ENCODE peak calls at places on chromosomes 16 and 17, in nine cellular contexts. K is AG04450, C is ovary, M is tibial artery, Q is colonic mucosa, B is neural progenitor cell, O is breast epithelium, E is A549, P is upper lobe of left lung. H is an unnamed sample.

GRCh38 chr17:6554871-6555330 is 1.5 kb downstream of the PITPNM3 start:
- DNase-seq in K (no peak), C (no peak), M (no peak), Q (peak), B (peak), O (no peak), E (no peak), P (no peak), H (no peak)

GRCh38 chr16:87461466-87461975 is 31.3 kb downstream of the ZCCHC14 start:
- DNase-seq in K (no peak), C (no peak), M (peak), Q (peak), B (peak), O (peak), E (peak), P (peak), H (no peak)

GRCh38 chr17:83053021-83053778 is 26.2 kb upstream of the METRNL start:
- DNase-seq in K (no peak), C (peak), M (peak), Q (peak), B (peak), O (no peak), E (no peak), P (peak), H (no peak)

GRCh38 chr16:86229283-86229682 is 281.0 kb upstream of the FOXF1 start:
- DNase-seq in K (no peak), C (no peak), M (no peak), Q (no peak), B (no peak), O (no peak), E (no peak), P (no peak), H (no peak)

GRCh38 chr16:20868890-20869289 is 31.3 kb downstream of the DCUN1D3 start:
- DNase-seq in K (no peak), C (peak), M (peak), Q (peak), B (peak), O (no peak), E (no peak), P (peak), H (no peak)

GRCh38 chr17:59505610-59506276 is 59.7 kb upstream of the DHX40 start:
- DNase-seq in K (no peak), C (no peak), M (no peak), Q (no peak), B (no peak), O (no peak), E (no peak), P (no peak), H (no peak)

GRCh38 chr16:5427571-5427970 is 330.0 kb upstream of the EEF2KMT start:
- DNase-seq in K (no peak), C (no peak), M (no peak), Q (no peak), B (no peak), O (no peak), E (no peak), P (no peak), H (no peak)

GRCh38 chr16:27920391-27920891 is 143.1 kb downstream of the GSG1L start:
- DNase-seq in K (no peak), C (no peak), M (no peak), Q (no peak), B (peak), O (peak), E (peak), P (no peak), H (no peak)

GRCh38 chr16:20707461-20707860 is 10.0 kb upstream of the ACSM1 start:
- DNase-seq in K (no peak), C (no peak), M (no peak), Q (no peak), B (no peak), O (no peak), E (no peak), P (no peak), H (no peak)

GRCh38 chr16:2224183-2224486 is 744 bp downstream of the E4F1 start:
- DNase-seq in K (no peak), C (no peak), M (no peak), Q (no peak), B (no peak), O (no peak), E (no peak), P (no peak), H (no peak)

GRCh38 chr16:51150894-51151320 is at the start of gene SALL1:
- DNase-seq in K (no peak), C (peak), M (no peak), Q (no peak), B (peak), O (no peak), E (no peak), P (peak), H (no peak)

GRCh38 chr17:81941484-81942166 is 4.5 kb upstream of the PYCR1 start:
- DNase-seq in K (no peak), C (peak), M (no peak), Q (no peak), B (peak), O (no peak), E (no peak), P (no peak), H (no peak)

GRCh38 chr17:71283486-71283885 is 837.3 kb upstream of the SOX9 start:
- DNase-seq in K (no peak), C (no peak), M (no peak), Q (no peak), B (no peak), O (no peak), E (no peak), P (no peak), H (no peak)

GRCh38 chr16:69941251-69942098 is 9.7 kb upstream of the CLEC18A start:
- DNase-seq in K (no peak), C (no peak), M (peak), Q (no peak), B (no peak), O (no peak), E (no peak), P (peak), H (no peak)

GRCh38 chr17:46033392-46033791 is 34.3 kb downstream of the STH start:
- DNase-seq in K (no peak), C (no peak), M (no peak), Q (no peak), B (no peak), O (no peak), E (no peak), P (no peak), H (no peak)

GRCh38 chr16:7268182-7268581 is 64.5 kb upstream of the RBFOX1 start:
- DNase-seq in K (no peak), C (no peak), M (no peak), Q (peak), B (peak), O (no peak), E (peak), P (no peak), H (no peak)

GRCh38 chr17:5500247-5500803 is 14.0 kb downstream of the MIS12 start:
- DNase-seq in K (no peak), C (no peak), M (no peak), Q (no peak), B (no peak), O (no peak), E (no peak), P (no peak), H (no peak)

GRCh38 chr17:48310748-48311213 is 119.2 kb downstream of the SKAP1 start:
- DNase-seq in K (no peak), C (no peak), M (no peak), Q (no peak), B (peak), O (no peak), E (no peak), P (no peak), H (no peak)

GRCh38 chr17:51913491-51913890 is 245.0 kb downstream of the CA10 start:
- DNase-seq in K (no peak), C (no peak), M (no peak), Q (no peak), B (no peak), O (no peak), E (no peak), P (no peak), H (no peak)

GRCh38 chr17:82835122-82835521 is 4.7 kb downstream of the ZNF750 start:
- DNase-seq in K (no peak), C (no peak), M (no peak), Q (no peak), B (no peak), O (no peak), E (no peak), P (no peak), H (no peak)

GRCh38 chr17:10087333-10087732 is 111.1 kb downstream of the GAS7 start:
- DNase-seq in K (no peak), C (no peak), M (peak), Q (no peak), B (no peak), O (no peak), E (no peak), P (no peak), H (no peak)

GRCh38 chr17:62581769-62582168 is 45.7 kb upstream of the MRC2 start:
- DNase-seq in K (no peak), C (no peak), M (no peak), Q (no peak), B (no peak), O (no peak), E (no peak), P (no peak), H (no peak)

GRCh38 chr17:2867441-2868424 is 71.5 kb downstream of the RAP1GAP2 start:
- DNase-seq in K (peak), C (no peak), M (no peak), Q (no peak), B (peak), O (no peak), E (no peak), P (no peak), H (no peak)
- TF ChIP-seq CTCF in K (peak), C (no peak), M (peak), Q (no peak), B (peak), O (no peak), E (no peak), P (no peak), H (no peak)

GRCh38 chr16:66899945-66900688 is 18.6 kb downstream of the CDH16 start:
- DNase-seq in K (peak), C (peak), M (peak), Q (peak), B (peak), O (peak), E (peak), P (no peak), H (no peak)
- H3K27ac ChIP-seq in K (peak), C (peak), M (peak), Q (peak), B (no peak), O (peak), E (peak), P (peak), H (no peak)

DNA sequence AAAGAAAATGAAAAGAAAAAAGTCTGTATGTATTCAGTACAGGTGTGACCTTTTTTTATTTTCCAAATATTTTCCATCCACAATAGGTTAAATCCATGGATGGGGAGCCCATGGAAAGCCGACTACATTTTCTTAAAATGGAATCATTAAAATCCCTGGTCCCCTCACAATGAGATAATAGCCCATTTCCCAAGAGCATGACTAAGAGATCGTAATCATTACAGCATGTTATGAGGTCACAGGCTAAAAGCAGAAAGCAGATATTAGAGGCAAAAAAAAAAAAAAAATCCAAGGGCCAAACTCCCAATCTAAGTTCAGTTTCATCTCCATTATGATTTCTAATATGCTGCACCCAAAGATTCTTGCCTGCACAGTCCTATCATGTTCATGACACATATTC is 44.7 kb downstream of the CYTH1 start:
- DNase-seq in K (peak), C (no peak), M (no peak), Q (no peak), B (no peak), O (no peak), E (no peak), P (no peak), H (no peak)
- TF ChIP-seq CTCF in K (no peak), C (no peak), M (no peak), Q (no peak), B (no peak), O (no peak), E (no peak), P (no peak), H (no peak)

GRCh38 chr17:2108170-2108569 is 53.3 kb downstream of the HIC1 start:
- DNase-seq in K (no peak), C (no peak), M (no peak), Q (no peak), B (no peak), O (no peak), E (no peak), P (no peak), H (no peak)

GRCh38 chr17:2107506-2107905 is 52.6 kb downstream of the HIC1 start:
- DNase-seq in K (no peak), C (no peak), M (peak), Q (no peak), B (no peak), O (no peak), E (no peak), P (no peak), H (no peak)

GRCh38 chr17:2105663-2106062 is 50.8 kb downstream of the HIC1 start:
- DNase-seq in K (no peak), C (no peak), M (no peak), Q (no peak), B (no peak), O (no peak), E (no peak), P (no peak), H (no peak)

GRCh38 chr17:2106308-2106707 is 51.4 kb downstream of the HIC1 start:
- DNase-seq in K (no peak), C (no peak), M (no peak), Q (no peak), B (no peak), O (no peak), E (no peak), P (no peak), H (no peak)

GRCh38 chr17:2107050-2107449 is 52.1 kb downstream of the HIC1 start:
- DNase-seq in K (no peak), C (no peak), M (no peak), Q (no peak), B (no peak), O (no peak), E (no peak), P (no peak), H (no peak)
- H3K27ac ChIP-seq in K (no peak), C (no peak), M (peak), Q (no peak), B (no peak), O (peak), E (no peak), P (peak), H (no peak)

GRCh38 chr16:89505204-89506112 is 2.7 kb upstream of the SPG7 start:
- DNase-seq in K (peak), C (peak), M (peak), Q (peak), B (no peak), O (peak), E (peak), P (no peak), H (peak)
- TF ChIP-seq CTCF in K (no peak), C (no peak), M (no peak), Q (no peak), B (no peak), O (no peak), E (no peak), P (no peak), H (no peak)

GRCh38 chr17:80751460-80752368 is 207.1 kb downstream of the RPTOR start:
- DNase-seq in K (no peak), C (no peak), M (no peak), Q (peak), B (peak), O (peak), E (no peak), P (no peak), H (no peak)
- H3K27ac ChIP-seq in K (peak), C (no peak), M (no peak), Q (no peak), B (peak), O (peak), E (no peak), P (peak), H (peak)

GRCh38 chr17:66043419-66043818 is 148.5 kb downstream of the CEP112 start:
- DNase-seq in K (no peak), C (no peak), M (no peak), Q (no peak), B (no peak), O (no peak), E (no peak), P (no peak), H (no peak)

GRCh38 chr17:66044083-66044482 is 147.8 kb downstream of the CEP112 start:
- DNase-seq in K (no peak), C (no peak), M (no peak), Q (no peak), B (no peak), O (no peak), E (no peak), P (no peak), H (no peak)

GRCh38 chr17:66038125-66038524 is 153.8 kb downstream of the CEP112 start:
- DNase-seq in K (no peak), C (no peak), M (no peak), Q (no peak), B (no peak), O (no peak), E (no peak), P (no peak), H (no peak)

DNA sequence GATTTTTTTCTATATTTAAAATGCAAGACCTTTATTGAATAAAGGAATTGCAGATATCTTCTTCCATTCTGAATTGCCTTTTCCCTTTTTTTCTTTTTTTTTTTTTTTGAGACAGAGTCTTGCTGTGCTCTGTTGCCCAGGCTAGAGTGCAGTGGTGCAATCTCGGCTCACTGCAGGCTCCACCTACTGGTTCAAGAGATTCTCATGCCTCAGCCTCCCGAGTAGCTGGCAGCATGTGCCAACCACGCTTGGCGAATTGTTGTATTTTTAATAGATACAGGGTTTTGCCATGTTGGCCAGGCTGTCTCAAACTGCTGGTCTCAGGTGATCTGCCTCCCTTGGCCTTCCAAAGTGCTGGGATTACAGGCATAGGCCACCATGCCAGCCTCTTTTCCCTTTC is 151.5 kb downstream of the CEP112 start:
- DNase-seq in K (no peak), C (no peak), M (no peak), Q (no peak), B (peak), O (no peak), E (no peak), P (no peak), H (no peak)
- TF ChIP-seq CTCF in K (no peak), C (no peak), M (no peak), Q (no peak), B (peak), O (no peak), E (peak), P (no peak), H (no peak)

DNA sequence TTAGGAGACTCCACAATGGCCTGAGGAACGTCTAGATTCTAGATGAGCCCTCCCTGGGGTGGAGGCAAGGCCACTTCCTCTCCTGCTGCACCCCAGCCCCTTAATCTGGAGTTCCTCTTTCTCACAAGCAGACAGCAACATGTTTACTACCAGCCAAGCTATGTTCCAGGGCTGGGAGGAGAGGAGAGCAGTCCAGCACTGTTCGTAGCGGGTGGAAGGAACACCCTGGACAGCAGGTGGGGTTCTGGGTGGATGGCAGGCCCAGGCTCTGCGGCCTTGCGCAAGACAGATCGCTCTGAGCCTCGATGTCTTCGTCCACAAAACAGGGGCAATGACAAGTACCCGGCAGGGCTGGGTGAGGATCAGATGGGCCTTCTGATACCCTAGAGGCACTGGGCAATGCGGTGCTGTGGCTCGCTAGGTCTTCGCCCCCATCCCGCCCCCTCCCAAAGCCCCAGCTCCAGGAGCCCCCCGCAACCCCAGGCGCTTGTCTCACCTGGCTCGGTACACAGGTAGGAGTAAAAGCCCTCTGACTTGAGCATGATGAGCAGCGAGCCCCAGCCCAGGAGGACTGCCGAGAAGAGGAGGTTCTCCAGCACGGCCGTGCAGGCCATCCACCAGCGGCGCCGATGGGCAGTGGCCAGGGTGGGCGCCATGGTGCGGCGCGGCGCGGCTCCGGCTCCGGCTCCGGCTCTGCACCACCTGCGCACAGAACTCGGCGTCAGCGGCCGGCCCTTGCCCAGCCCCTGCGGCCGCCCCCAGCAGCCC is 1.2 kb downstream of the SLC43A2 start:
- DNase-seq in K (no peak), C (no peak), M (no peak), Q (no peak), B (no peak), O (no peak), E (no peak), P (no peak), H (no peak)
- H3K27ac ChIP-seq in K (no peak), C (peak), M (peak), Q (peak), B (no peak), O (peak), E (peak), P (peak), H (no peak)

H was measured in CD4-positive, alpha-beta T cell.